ENCODE peak calls at places on chromosome 13, in five cellular contexts. T is EH; C is stimulated activated CD4-positive, alpha-beta T cell treated with anti-CD3 and anti-CD28 coated beads, TNF-alpha, amount 100 ng/mL, for 1 hour; O is DMS 273 treated with DMSO at 0.1 percent for 48 hours; X is NCI-H2081. Q is an unnamed sample.

GRCh38 chr13:95100525-95101121 is 200.6 kb downstream of the ABCC4 start:
- DNase-seq in X (no peak), T (peak), C (no peak), O (no peak), Q (peak)

GRCh38 chr13:21240586-21240985 is 64.1 kb downstream of the MRPL57 start:
- DNase-seq in O (no peak), T (peak), C (no peak), X (no peak), Q (peak)

GRCh38 chr13:77860621-77861020 is 58.0 kb downstream of the EDNRB start:
- DNase-seq in T (peak), X (no peak), O (no peak), C (no peak), Q (no peak)

GRCh38 chr13:82636119-82636518 is 1246.2 kb downstream of the SLITRK1 start:
- DNase-seq in C (no peak), O (peak), T (peak), X (no peak), Q (no peak)

GRCh38 chr13:23741879-23742510 is 147.2 kb downstream of the MIPEP start:
- DNase-seq in C (no peak), O (no peak), T (no peak), X (no peak), Q (peak)

GRCh38 chr13:27962128-27962841 is 6.8 kb downstream of the CDX2 start:
- DNase-seq in T (no peak), O (no peak), X (no peak), C (no peak), Q (no peak)

GRCh38 chr13:94088742-94089141 is 390.7 kb downstream of the DCT start:
- DNase-seq in X (no peak), C (no peak), T (no peak), O (no peak), Q (no peak)

GRCh38 chr13:46648166-46648607 is 95.2 kb downstream of the LRCH1 start:
- DNase-seq in T (peak), C (no peak), X (peak), O (peak), Q (peak)

GRCh38 chr13:35764359-35765015 is 288.0 kb upstream of the MAB21L1 start:
- DNase-seq in O (no peak), X (no peak), C (no peak), T (peak), Q (no peak)

GRCh38 chr13:56700324-56700723 is 440.4 kb upstream of the PRR20A start:
- DNase-seq in X (no peak), O (no peak), T (no peak), C (no peak), Q (no peak)

GRCh38 chr13:21567714-21568113 is 36.3 kb downstream of the MICU2 start:
- DNase-seq in X (no peak), O (no peak), T (no peak), C (no peak), Q (peak)

GRCh38 chr13:34522818-34523217 is 419.3 kb upstream of the NBEA start:
- DNase-seq in T (peak), C (no peak), X (no peak), O (no peak), Q (no peak)

GRCh38 chr13:105502193-105502592 is 1033.3 kb downstream of the EFNB2 start:
- DNase-seq in T (no peak), X (no peak), O (no peak), C (no peak), Q (no peak)

GRCh38 chr13:92994056-92994455 is 232.6 kb upstream of the GPC6 start:
- DNase-seq in C (no peak), X (no peak), T (no peak), O (no peak), Q (no peak)

GRCh38 chr13:50104493-50104892 is 89.2 kb downstream of the KCNRG start:
- DNase-seq in O (no peak), X (no peak), T (peak), C (no peak), Q (no peak)

GRCh38 chr13:59360108-59360507 is 803.6 kb downstream of the DIAPH3 start:
- DNase-seq in T (peak), X (no peak), O (no peak), C (no peak), Q (no peak)

GRCh38 chr13:111413407-111414187 is 93.2 kb downstream of the TEX29 start:
- DNase-seq in X (no peak), C (no peak), O (no peak), T (no peak), Q (no peak)

GRCh38 chr13:77533875-77534788 is 1.4 kb upstream of the SCEL start:
- DNase-seq in O (no peak), C (no peak), T (no peak), X (no peak), Q (peak)

GRCh38 chr13:30216111-30216510 is 91.2 kb downstream of the KATNAL1 start:
- DNase-seq in T (peak), O (no peak), X (no peak), C (no peak), Q (peak)

GRCh38 chr13:41941174-41941573 is 19.7 kb downstream of the VWA8 start:
- DNase-seq in T (no peak), X (no peak), C (no peak), O (no peak), Q (no peak)

GRCh38 chr13:40528881-40529280 is 137.6 kb downstream of the FOXO1 start:
- DNase-seq in X (no peak), T (peak), O (no peak), C (no peak), Q (no peak)